ENCODE peak calls at places on chromosomes 1 and 21, in four cellular contexts. D is AG04450, X is activated T-helper 1 cell treated with Interleukin-2 at 50 U/mL for 16 hours, B is NCI-H460. F is an unnamed sample.

GRCh38 chr1:41023279-41023990 is 1.9 kb upstream of the SLFNL1 start:
- DNase-seq in D (no peak), B (no peak), X (no peak), F (no peak)

GRCh38 chr1:156160744-156161181 is 7.4 kb downstream of the SEMA4A start:
- DNase-seq in D (peak; percentile 42), X (peak; percentile 41), B (no peak), F (no peak)

GRCh38 chr1:115296981-115297380 is 41.1 kb downstream of the NGF start:
- DNase-seq in D (no peak), X (no peak), B (no peak), F (no peak)

GRCh38 chr1:224700915-224701531 is 84.9 kb downstream of the CNIH3 start:
- DNase-seq in B (no peak), D (no peak), X (no peak), F (no peak)

GRCh38 chr1:77407738-77408375 is 126.0 kb downstream of the AK5 start:
- DNase-seq in B (no peak), D (no peak), X (no peak), F (no peak)

GRCh38 chr1:205934788-205935187 is 8.5 kb downstream of the SLC26A9 start:
- DNase-seq in B (no peak), D (no peak), X (no peak), F (no peak)

GRCh38 chr1:192633533-192634258 is 2.3 kb upstream of the RGS13 start:
- DNase-seq in D (no peak), B (no peak), X (no peak), F (no peak)

GRCh38 chr1:40030528-40031135 is 9.9 kb upstream of the CAP1 start:
- DNase-seq in B (no peak), X (no peak), D (no peak), F (no peak)

GRCh38 chr1:43522776-43523480 is 7.8 kb upstream of the PTPRF start:
- DNase-seq in D (peak; percentile 44), X (no peak), B (peak; percentile 40), F (no peak)

GRCh38 chr1:214120951-214121350 is 133.2 kb downstream of the PROX1 start:
- DNase-seq in X (no peak), D (no peak), B (no peak), F (no peak)

GRCh38 chr1:109050228-109050995 is 8.5 kb upstream of the WDR47 start:
- DNase-seq in B (no peak), X (no peak), D (no peak), F (no peak)

GRCh38 chr1:7962011-7962335 is 462 bp downstream of the PARK7 start:
- DNase-seq in D (no peak), B (no peak), X (no peak), F (no peak)

GRCh38 chr1:149887456-149888159 is 11.8 kb upstream of the BOLA1 start:
- DNase-seq in X (peak; percentile 45), B (peak; percentile 100), D (peak; percentile 98), F (peak; percentile 90)

GRCh38 chr1:199399996-199400714 is 627.4 kb upstream of the NR5A2 start:
- DNase-seq in D (no peak), B (no peak), X (no peak), F (peak; percentile 59)

GRCh38 chr21:24826822-24827221 is 780.5 kb downstream of the MRPL39 start:
- DNase-seq in D (no peak), X (no peak), B (no peak), F (no peak)

GRCh38 chr1:187621961-187622360 is 793.2 kb downstream of the PLA2G4A start:
- DNase-seq in B (no peak), D (no peak), X (no peak), F (no peak)

GRCh38 chr21:17343055-17343454 is 169.8 kb upstream of the CXADR start:
- DNase-seq in B (peak; percentile 49), D (no peak), X (no peak), F (no peak)

GRCh38 chr1:62144238-62144831 is 50.3 kb upstream of the L1TD1 start:
- DNase-seq in D (peak; percentile 11), B (peak; percentile 39), X (no peak), F (no peak)

GRCh38 chr1:205804605-205805004 is 8.4 kb downstream of the SLC41A1 start:
- DNase-seq in D (no peak), X (no peak), B (no peak), F (no peak)

GRCh38 chr1:50603274-50604271 is 180.3 kb upstream of the DMRTA2 start:
- DNase-seq in X (no peak), B (no peak), D (no peak), F (no peak)

GRCh38 chr1:20183035-20183434 is 2.9 kb upstream of the UBXN10 start:
- DNase-seq in X (no peak), B (no peak), D (no peak), F (no peak)

GRCh38 chr1:156160000-156160743 is 6.8 kb downstream of the SEMA4A start:
- DNase-seq in X (no peak), B (no peak), D (no peak), F (no peak)

GRCh38 chr1:212291505-212292134 is 6.4 kb downstream of the PPP2R5A start:
- DNase-seq in B (peak; percentile 68), D (no peak), X (no peak), F (peak; percentile 68)

GRCh38 chr1:160149706-160150105 is 1.7 kb upstream of the ATP1A4 start:
- DNase-seq in X (no peak), B (peak; percentile 38), D (no peak), F (no peak)

GRCh38 chr1:15633756-15634420 is 16.6 kb downstream of the DDI2 start:
- DNase-seq in D (no peak), X (no peak), B (no peak), F (no peak)

GRCh38 chr1:221239911-221240310 is 360.7 kb downstream of the HLX start:
- DNase-seq in D (no peak), X (no peak), B (no peak), F (no peak)

GRCh38 chr1:118826669-118827068 is 161.5 kb downstream of the TBX15 start:
- DNase-seq in B (no peak), X (no peak), D (no peak), F (no peak)

GRCh38 chr21:27722095-27722494 is 755.2 kb upstream of the ADAMTS5 start:
- DNase-seq in X (no peak), B (no peak), D (no peak), F (no peak)

GRCh38 chr1:76593614-76594013 is 273.7 kb upstream of the ST6GALNAC5 start:
- DNase-seq in X (no peak), B (no peak), D (no peak), F (no peak)

GRCh38 chr1:2343023-2343935 is 48.1 kb downstream of the MORN1 start:
- DNase-seq in X (no peak), D (no peak), B (no peak), F (no peak)

GRCh38 chr1:30034627-30035521 is 688.5 kb downstream of the MATN1 start:
- DNase-seq in X (no peak), B (no peak), D (no peak), F (no peak)

GRCh38 chr1:163820748-163821147 is 499.0 kb downstream of the NUF2 start:
- DNase-seq in B (no peak), D (no peak), X (no peak), F (no peak)

GRCh38 chr1:24181619-24182018 is 5.5 kb downstream of the IFNLR1 start:
- DNase-seq in X (no peak), D (no peak), B (no peak), F (no peak)

GRCh38 chr21:42002421-42002958 is 7.7 kb downstream of the ZBTB21 start:
- DNase-seq in D (peak; percentile 86), X (peak; percentile 25), B (no peak), F (no peak)

GRCh38 chr1:109783436-109783835 is 19.7 kb upstream of the EPS8L3 start:
- DNase-seq in B (peak; percentile 83), D (no peak), X (no peak), F (no peak)

GRCh38 chr1:42240964-42241755 is 76.6 kb upstream of the GUCA2A start:
- DNase-seq in D (no peak), B (no peak), X (no peak), F (no peak)

GRCh38 chr1:159012495-159012894 is 2.8 kb downstream of the IFI16 start:
- DNase-seq in X (no peak), B (no peak), D (no peak), F (peak; percentile 25)

GRCh38 chr21:36320421-36321324 is 676 bp downstream of the MORC3 start:
- DNase-seq in X (no peak), B (peak; percentile 59), D (peak; percentile 21), F (peak; percentile 35)